ENCODE peak calls at places on chromosome 21, in six cellular contexts. T is fibroblast of lung, S is heart left ventricle, D is H7, G is epithelial cell of esophagus, E is left ventricle myocardium inferior. U is an unnamed sample.

GRCh38 chr21:17622018-17622417 is 9.3 kb upstream of the BTG3 start:
- DNase-seq in T (no peak), G (no peak), E (no peak), S (no peak), D (no peak), U (no peak)

GRCh38 chr21:33099131-33099530 is 29.2 kb downstream of the OLIG1 start:
- DNase-seq in D (no peak), E (no peak), G (no peak), S (no peak), T (no peak), U (no peak)

GRCh38 chr21:42475526-42476492 is 20.2 kb downstream of the RSPH1 start:
- DNase-seq in G (no peak), T (no peak), D (no peak), E (no peak), S (no peak), U (no peak)

GRCh38 chr21:28371713-28372112 is 621.0 kb downstream of the LTN1 start:
- DNase-seq in E (no peak), D (no peak), S (no peak), T (no peak), G (no peak), U (no peak)

GRCh38 chr21:32733356-32733755 is 5.5 kb upstream of the SYNJ1 start:
- DNase-seq in D (no peak), S (no peak), E (no peak), T (no peak), G (no peak), U (no peak)

GRCh38 chr21:34517039-34517438 is 5.0 kb upstream of the KCNE1 start:
- DNase-seq in T (no peak), G (no peak), D (no peak), S (no peak), E (no peak), U (no peak)

GRCh38 chr21:15275615-15276228 is 210.9 kb upstream of the NRIP1 start:
- DNase-seq in G (peak; percentile 69), E (no peak), T (no peak), S (no peak), D (no peak), U (no peak)

GRCh38 chr21:16195476-16195875 is 465.7 kb downstream of the USP25 start:
- DNase-seq in T (peak; percentile 86), S (no peak), D (no peak), G (peak; percentile 51), E (no peak), U (no peak)

GRCh38 chr21:42565886-42566523 is 52.4 kb downstream of the SLC37A1 start:
- DNase-seq in S (no peak), D (no peak), G (no peak), E (no peak), T (no peak), U (no peak)

GRCh38 chr21:37045139-37045538 is 27.7 kb downstream of the PIGP start:
- DNase-seq in G (no peak), T (no peak), D (no peak), S (no peak), E (no peak), U (no peak)

GRCh38 chr21:21196087-21196486 is 197.9 kb downstream of the NCAM2 start:
- DNase-seq in D (no peak), E (no peak), T (no peak), G (no peak), S (no peak), U (no peak)

GRCh38 chr21:46212721-46213484 is 15.7 kb downstream of the LSS start:
- DNase-seq in T (no peak), D (no peak), S (no peak), G (no peak), E (no peak), U (no peak)

GRCh38 chr21:33732038-33732437 is 89.7 kb downstream of the ITSN1 start:
- DNase-seq in T (no peak), E (no peak), D (no peak), S (no peak), G (no peak), U (no peak)

GRCh38 chr21:35138665-35139381 is 89.7 kb upstream of the RUNX1 start:
- DNase-seq in D (no peak), T (peak; percentile 31), S (no peak), G (peak; percentile 93), E (no peak), U (no peak)

GRCh38 chr21:18545908-18546307 is 142.3 kb upstream of the TMPRSS15 start:
- DNase-seq in S (no peak), D (no peak), E (no peak), T (peak; percentile 20), G (no peak), U (no peak)

GRCh38 chr21:42414928-42415769 is 11.4 kb downstream of the UBASH3A start:
- DNase-seq in D (no peak), S (no peak), G (peak; percentile 92), T (peak; percentile 3), E (no peak), U (no peak)

GRCh38 chr21:36663033-36663855 is 35.7 kb upstream of the SIM2 start:
- DNase-seq in G (peak; percentile 71), D (no peak), E (no peak), S (no peak), T (peak; percentile 24), U (no peak)

GRCh38 chr21:15966651-15967050 is 236.9 kb downstream of the USP25 start:
- DNase-seq in T (no peak), G (no peak), S (no peak), D (no peak), E (no peak), U (no peak)

GRCh38 chr21:17921579-17922530 is 102.7 kb upstream of the C21orf91 start:
- DNase-seq in E (no peak), G (peak; percentile 98), D (no peak), S (no peak), T (peak; percentile 85), U (peak; percentile 44)

GRCh38 chr21:35349378-35350080 is 300.4 kb upstream of the RUNX1 start:
- DNase-seq in E (no peak), G (no peak), D (no peak), T (peak; percentile 83), S (no peak), U (no peak)

GRCh38 chr21:33691945-33692594 is 49.8 kb downstream of the ITSN1 start:
- DNase-seq in S (no peak), T (no peak), D (no peak), E (no peak), G (no peak), U (no peak)

GRCh38 chr21:18294100-18294499 is 49.5 kb downstream of the CHODL start:
- DNase-seq in D (no peak), S (no peak), T (no peak), E (no peak), G (no peak), U (no peak)

GRCh38 chr21:42221581-42222345 is 2.8 kb downstream of the ABCG1 start:
- DNase-seq in E (no peak), G (peak; percentile 67), D (no peak), S (no peak), T (peak; percentile 65), U (no peak)

GRCh38 chr21:29257701-29258100 is 41.0 kb upstream of the BACH1 start:
- DNase-seq in E (no peak), G (peak; percentile 78), S (no peak), D (no peak), T (no peak), U (no peak)

GRCh38 chr21:38810034-38810825 is 4.5 kb downstream of the ETS2 start:
- DNase-seq in D (no peak), S (no peak), E (no peak), G (no peak), T (no peak), U (no peak)
- H3K4me3 ChIP-seq in D (no peak overlapping the region), S (peak overlapping the region; percentile 96), E (peak overlapping the region; percentile 93), G (peak overlapping the region; percentile 99), T (no peak overlapping the region), U (no peak overlapping the region)

DNA sequence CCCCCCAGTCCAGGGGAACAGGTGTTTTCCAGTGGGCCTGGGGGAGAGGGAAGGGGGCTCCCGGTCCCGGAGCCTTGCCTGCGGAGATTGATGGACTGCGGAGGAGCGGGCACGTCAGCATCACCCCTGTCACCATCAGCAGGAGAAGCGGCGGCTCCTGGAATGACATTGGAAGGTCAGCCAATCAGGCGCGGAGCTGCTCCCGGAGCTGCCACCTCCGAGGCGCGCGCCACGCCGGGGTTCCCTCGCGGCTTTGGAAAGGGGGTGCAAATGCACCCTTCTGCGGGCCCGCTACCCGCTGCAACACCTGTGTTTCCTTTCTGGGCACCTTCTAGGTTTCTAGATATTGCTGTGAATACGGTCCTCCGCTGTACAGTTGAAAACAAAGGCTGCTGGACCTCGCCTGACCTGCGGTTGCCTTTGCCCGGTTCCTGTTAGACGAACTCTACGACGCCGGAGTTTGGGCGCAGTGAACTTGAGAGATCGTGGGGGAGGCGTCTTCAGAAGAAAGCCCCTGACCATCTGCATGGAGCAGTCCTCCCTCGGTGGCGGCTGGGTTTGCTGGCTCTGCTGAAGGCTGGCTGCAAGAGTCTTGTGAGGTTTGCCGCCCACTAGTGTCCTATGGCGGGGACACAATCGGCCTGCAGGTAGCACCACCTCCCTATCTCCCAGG is 5.3 kb downstream of the DSCAM start:
- DNase-seq in D (peak; percentile 77), G (peak; percentile 79), T (no peak), S (peak; percentile 65), E (peak; percentile 33), U (no peak)
- H3K4me3 ChIP-seq in D (peak overlapping the region; percentile 32), G (peak overlapping the region; percentile 45), T (peak overlapping the region; percentile 6), S (peak overlapping the region; percentile 22), E (peak overlapping the region; percentile 58), U (peak overlapping the region; percentile 26)

GRCh38 chr21:27192286-27192685 is 225.4 kb upstream of the ADAMTS5 start:
- DNase-seq in G (no peak), T (peak; percentile 24), E (no peak), S (no peak), D (no peak), U (no peak)
- H3K4me3 ChIP-seq in G (no peak overlapping the region), T (no peak overlapping the region), E (no peak overlapping the region), S (no peak overlapping the region), D (no peak overlapping the region), U (no peak overlapping the region)

GRCh38 chr21:44454058-44454457 is 1.3 kb upstream of the LRRC3 start:
- DNase-seq in T (no peak), G (no peak), E (no peak), S (no peak), D (no peak), U (no peak)

GRCh38 chr21:44455524-44456206 is 355 bp downstream of the LRRC3 start:
- DNase-seq in E (peak; percentile 61), G (peak; percentile 2), S (peak; percentile 66), D (peak; percentile 89), T (peak; percentile 20), U (no peak)

GRCh38 chr21:44456207-44456914 is 1.1 kb downstream of the LRRC3 start:
- DNase-seq in T (no peak), S (no peak), G (no peak), D (peak; percentile 72), E (no peak), U (no peak)

GRCh38 chr21:44453120-44453519 is 2.2 kb upstream of the LRRC3 start:
- DNase-seq in T (no peak), S (no peak), G (no peak), E (no peak), D (no peak), U (no peak)

DNA sequence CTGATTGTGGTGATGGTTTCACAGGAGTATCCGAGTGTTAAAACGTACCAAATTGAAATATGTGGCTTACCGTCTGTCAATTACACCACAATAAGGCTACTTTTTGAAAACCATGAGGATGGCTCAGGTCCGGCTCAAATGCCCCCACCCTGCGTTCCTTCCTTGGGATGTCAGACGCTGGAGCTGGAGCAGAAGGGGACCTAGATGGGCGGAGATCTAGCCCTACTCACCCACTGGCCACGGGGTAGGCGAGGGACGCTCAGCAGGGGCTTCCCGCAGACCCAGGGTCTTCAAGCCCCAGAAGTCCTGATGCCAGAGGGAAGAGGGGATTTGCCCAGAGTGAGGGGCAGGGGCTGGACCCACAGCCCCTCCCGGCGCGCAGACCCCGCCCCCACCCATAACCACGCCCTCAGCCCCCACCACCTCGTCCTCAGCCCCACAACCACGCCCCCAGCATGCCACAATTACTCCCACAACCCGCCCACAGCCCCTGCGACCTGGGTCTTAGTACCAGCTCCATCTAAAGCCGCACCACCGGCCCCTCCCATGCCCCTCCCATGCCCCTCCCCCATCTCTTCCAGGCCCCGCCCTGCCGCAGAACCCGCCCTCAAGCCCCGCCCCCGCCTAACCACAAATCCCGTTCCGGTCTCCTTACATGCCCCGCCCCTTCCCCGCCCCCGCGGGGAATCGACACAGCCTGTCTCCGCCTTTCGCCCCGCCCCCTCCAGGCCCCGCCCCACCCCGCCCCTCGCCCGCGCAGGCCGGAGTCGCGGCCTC is at the start of gene LRRC3:
- DNase-seq in E (peak; percentile 86), D (peak; percentile 100), T (peak; percentile 75), S (peak; percentile 95), G (peak; percentile 33), U (no peak)
- H3K4me3 ChIP-seq in E (peak within 1 kb of the TSS; percentile 88), D (peak within 1 kb of the TSS; percentile 54), T (peak within 1 kb of the TSS; percentile 7), S (peak within 1 kb of the TSS; percentile 78), G (peak within 1 kb of the TSS; percentile 23), U (peak within 1 kb of the TSS; percentile 37)